ENCODE peak calls at places on chromosomes 1 and 21, in nine cellular contexts. O, X, Y, G, H, S, A, F and Q are unnamed samples.

GRCh38 chr1:18217398-18218043 is 109.9 kb downstream of the IGSF21 start:
- DNase-seq in O (no peak), X (no peak), Y (peak), G (no peak), H (peak), S (no peak), A (no peak), F (peak), Q (no peak)

GRCh38 chr1:201758508-201759050 is 70.4 kb upstream of the IPO9 start:
- DNase-seq in O (no peak), X (no peak), Y (no peak), G (no peak), H (peak), S (peak), A (no peak), F (no peak), Q (no peak)

GRCh38 chr1:93662481-93663190 is 19.0 kb downstream of the BCAR3 start:
- DNase-seq in O (no peak), X (no peak), Y (peak), G (peak), H (no peak), S (no peak), A (no peak), F (no peak), Q (no peak)

GRCh38 chr1:75981188-75981897 is 49.1 kb upstream of the ASB17 start:
- DNase-seq in O (no peak), X (no peak), Y (no peak), G (no peak), H (no peak), S (no peak), A (no peak), F (no peak), Q (no peak)

GRCh38 chr21:33760641-33761103 is 118.4 kb downstream of the ITSN1 start:
- DNase-seq in O (no peak), X (no peak), Y (peak), G (peak), H (no peak), S (no peak), A (no peak), F (peak), Q (no peak)

GRCh38 chr1:107572674-107573205 is 392.2 kb downstream of the VAV3 start:
- DNase-seq in O (no peak), X (peak), Y (peak), G (peak), H (no peak), S (peak), A (no peak), F (peak), Q (peak)

GRCh38 chr1:174971466-174971865 is 28.3 kb upstream of the CACYBP start:
- DNase-seq in O (no peak), X (no peak), Y (no peak), G (no peak), H (no peak), S (no peak), A (no peak), F (no peak), Q (no peak)

GRCh38 chr1:12063141-12064072 is at the start of gene TNFRSF8:
- DNase-seq in O (peak), X (no peak), Y (no peak), G (peak), H (no peak), S (no peak), A (no peak), F (no peak), Q (no peak)

GRCh38 chr1:209873067-209873810 is 45.5 kb downstream of the UTP25 start:
- DNase-seq in O (no peak), X (no peak), Y (peak), G (no peak), H (no peak), S (no peak), A (no peak), F (no peak), Q (no peak)

GRCh38 chr1:2523891-2524609 is 2.3 kb downstream of the PANK4 start:
- DNase-seq in O (no peak), X (no peak), Y (no peak), G (no peak), H (no peak), S (no peak), A (no peak), F (no peak), Q (no peak)

GRCh38 chr1:182642461-182642860 is 38.3 kb upstream of the RGS16 start:
- DNase-seq in O (no peak), X (no peak), Y (no peak), G (no peak), H (no peak), S (no peak), A (no peak), F (no peak), Q (no peak)

GRCh38 chr1:98251497-98251896 is 330.7 kb upstream of the DPYD start:
- DNase-seq in O (no peak), X (no peak), Y (no peak), G (no peak), H (peak), S (no peak), A (no peak), F (no peak), Q (no peak)

GRCh38 chr1:68083686-68084085 is 33.3 kb upstream of the DIRAS3 start:
- DNase-seq in O (no peak), X (no peak), Y (no peak), G (no peak), H (no peak), S (no peak), A (no peak), F (no peak), Q (no peak)